ENCODE peak calls at places on chromosomes 3 and 15, in five cellular contexts. U is HepG2, G is amniotic stem cell, P is RWPE2, M is NAMALWA. X is an unnamed sample.

GRCh38 chr3:84567796-84568195 is 391.0 kb upstream of the CADM2 start:
- DNase-seq in U (no peak), G (no peak), P (no peak), M (no peak), X (no peak)

GRCh38 chr3:39183231-39184080 is 8.9 kb downstream of the XIRP1 start:
- DNase-seq in P (no peak), U (no peak), M (peak; percentile 47), G (no peak), X (no peak)

GRCh38 chr15:71279757-71280141 is 164.5 kb downstream of the THSD4 start:
- DNase-seq in U (no peak), M (no peak), G (no peak), P (no peak), X (no peak)

GRCh38 chr3:65436580-65436979 is 602.1 kb downstream of the MAGI1 start:
- DNase-seq in U (peak; percentile 5), G (no peak), P (no peak), M (peak; percentile 0), X (peak; percentile 14)

GRCh38 chr3:13877911-13878710 is 1.8 kb downstream of the WNT7A start:
- DNase-seq in P (no peak), G (no peak), U (no peak), M (no peak), X (no peak)

GRCh38 chr3:177284383-177284881 is 87.2 kb upstream of the TBL1XR1 start:
- DNase-seq in U (peak; percentile 35), G (no peak), M (no peak), P (no peak), X (no peak)

GRCh38 chr15:91890614-91891013 is 37.1 kb downstream of the SLCO3A1 start:
- DNase-seq in G (no peak), P (peak; percentile 90), M (no peak), U (no peak), X (no peak)

GRCh38 chr15:86663304-86663703 is 583.6 kb downstream of the AGBL1 start:
- DNase-seq in P (no peak), M (no peak), G (no peak), U (no peak), X (no peak)

X was measured in GM12865.